ENCODE peak calls at places on chromosomes 7 and 10, in six cellular contexts. One of them, this sample, is unnamed.

GRCh38 chr7:83633516-83633915 is 15.4 kb downstream of the SEMA3E start:
- DNase-seq in K562: no peak
- DNase-seq in A549: no peak
- DNase-seq in GM12878: no peak
- DNase-seq in endothelial cell of umbilical vein: no peak
- DNase-seq in HepG2: no peak
- DNase-seq in this sample: no peak

GRCh38 chr7:43799605-43800004 is 41.1 kb downstream of the BLVRA start:
- DNase-seq in K562: no peak
- DNase-seq in A549: peak; percentile 23
- DNase-seq in GM12878: no peak
- DNase-seq in endothelial cell of umbilical vein: no peak
- DNase-seq in HepG2: peak; percentile 45
- DNase-seq in this sample: no peak

GRCh38 chr7:16136896-16137295 is 284.4 kb downstream of the CRPPA start:
- DNase-seq in K562: no peak
- DNase-seq in A549: no peak
- DNase-seq in GM12878: no peak
- DNase-seq in endothelial cell of umbilical vein: no peak
- DNase-seq in HepG2: no peak
- DNase-seq in this sample: no peak

GRCh38 chr10:31101123-31101522 is 69.5 kb upstream of the ZNF438 start:
- DNase-seq in K562: no peak
- DNase-seq in A549: peak; percentile 53
- DNase-seq in GM12878: peak; percentile 59
- DNase-seq in endothelial cell of umbilical vein: peak; percentile 77
- DNase-seq in HepG2: no peak
- DNase-seq in this sample: peak; percentile 43

GRCh38 chr7:127983804-127984332 is 47.4 kb downstream of the LRRC4 start:
- DNase-seq in K562: peak; percentile 69
- DNase-seq in A549: no peak
- DNase-seq in GM12878: no peak
- DNase-seq in endothelial cell of umbilical vein: peak; percentile 45
- DNase-seq in HepG2: peak; percentile 14
- DNase-seq in this sample: no peak

GRCh38 chr10:3294919-3295318 is 122.3 kb upstream of the PITRM1 start:
- DNase-seq in K562: no peak
- DNase-seq in A549: peak; percentile 59
- DNase-seq in GM12878: no peak
- DNase-seq in endothelial cell of umbilical vein: no peak
- DNase-seq in HepG2: peak; percentile 26
- DNase-seq in this sample: no peak

GRCh38 chr7:13181221-13181620 is 493.8 kb downstream of the ARL4A start:
- DNase-seq in K562: no peak
- DNase-seq in A549: peak; percentile 2
- DNase-seq in GM12878: no peak
- DNase-seq in endothelial cell of umbilical vein: no peak
- DNase-seq in HepG2: no peak
- DNase-seq in this sample: no peak

GRCh38 chr10:102645388-102645740 is 1.1 kb downstream of the TRIM8 start:
- DNase-seq in K562: no peak
- DNase-seq in A549: peak; percentile 74
- DNase-seq in GM12878: no peak
- DNase-seq in endothelial cell of umbilical vein: peak; percentile 85
- DNase-seq in HepG2: peak; percentile 79
- DNase-seq in this sample: peak; percentile 86

GRCh38 chr7:113087278-113087998 is 811 bp upstream of the GPR85 start:
- DNase-seq in K562: peak; percentile 96
- DNase-seq in A549: peak; percentile 10
- DNase-seq in GM12878: no peak
- DNase-seq in endothelial cell of umbilical vein: peak; percentile 81
- DNase-seq in HepG2: peak; percentile 1
- DNase-seq in this sample: peak; percentile 94

GRCh38 chr7:68155676-68156075 is 1159.0 kb downstream of the TYW1 start:
- DNase-seq in K562: no peak
- DNase-seq in A549: no peak
- DNase-seq in GM12878: no peak
- DNase-seq in endothelial cell of umbilical vein: no peak
- DNase-seq in HepG2: no peak
- DNase-seq in this sample: no peak

GRCh38 chr7:2037805-2038635 is 194.7 kb downstream of the MAD1L1 start:
- DNase-seq in K562: no peak
- DNase-seq in A549: no peak
- DNase-seq in GM12878: peak; percentile 43
- DNase-seq in endothelial cell of umbilical vein: peak; percentile 44
- DNase-seq in HepG2: no peak
- DNase-seq in this sample: no peak

GRCh38 chr7:24435002-24435401 is 138.2 kb upstream of the PALS2 start:
- DNase-seq in K562: no peak
- DNase-seq in A549: no peak
- DNase-seq in GM12878: no peak
- DNase-seq in endothelial cell of umbilical vein: no peak
- DNase-seq in HepG2: no peak
- DNase-seq in this sample: peak; percentile 9

GRCh38 chr7:831596-832291 is 532 bp upstream of the SUN1 start:
- DNase-seq in K562: peak; percentile 71
- DNase-seq in A549: peak; percentile 73
- DNase-seq in GM12878: peak; percentile 64
- DNase-seq in endothelial cell of umbilical vein: peak; percentile 93
- DNase-seq in HepG2: peak; percentile 35
- DNase-seq in this sample: peak; percentile 46

GRCh38 chr7:53003653-53004445 is 31.6 kb upstream of the POM121L12 start:
- DNase-seq in K562: no peak
- DNase-seq in A549: no peak
- DNase-seq in GM12878: no peak
- DNase-seq in endothelial cell of umbilical vein: no peak
- DNase-seq in HepG2: no peak
- DNase-seq in this sample: no peak

DNA sequence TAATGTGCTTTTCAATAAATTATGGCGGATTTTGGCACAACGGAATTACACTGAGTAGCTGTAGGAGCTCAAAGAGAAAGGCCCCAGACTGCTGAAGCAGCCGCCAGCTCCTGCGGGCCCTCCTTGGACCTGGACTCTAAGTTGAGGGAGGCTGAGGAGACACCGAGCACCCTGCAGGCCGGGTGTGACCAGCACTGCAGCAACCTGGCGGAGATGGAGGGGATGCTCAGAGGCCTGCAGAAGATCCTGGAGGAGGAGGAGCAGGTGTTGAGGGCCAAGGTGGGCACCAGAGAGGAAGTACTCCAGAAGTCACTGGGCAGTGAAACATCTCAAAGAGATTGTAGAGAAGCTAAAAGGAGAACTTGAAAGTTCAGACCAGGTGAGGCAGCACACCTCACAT is 33.0 kb upstream of the POM121L12 start:
- DNase-seq in K562: no peak
- DNase-seq in A549: no peak
- DNase-seq in GM12878: no peak
- DNase-seq in endothelial cell of umbilical vein: no peak
- DNase-seq in HepG2: no peak
- DNase-seq in this sample: no peak
- TF ChIP-seq CTCF in K562: no peak
- TF ChIP-seq CTCF in A549: no peak
- TF ChIP-seq CTCF in GM12878: no peak
- TF ChIP-seq CTCF in endothelial cell of umbilical vein: no peak
- TF ChIP-seq CTCF in HepG2: no peak
- TF ChIP-seq CTCF in this sample: no peak

DNA sequence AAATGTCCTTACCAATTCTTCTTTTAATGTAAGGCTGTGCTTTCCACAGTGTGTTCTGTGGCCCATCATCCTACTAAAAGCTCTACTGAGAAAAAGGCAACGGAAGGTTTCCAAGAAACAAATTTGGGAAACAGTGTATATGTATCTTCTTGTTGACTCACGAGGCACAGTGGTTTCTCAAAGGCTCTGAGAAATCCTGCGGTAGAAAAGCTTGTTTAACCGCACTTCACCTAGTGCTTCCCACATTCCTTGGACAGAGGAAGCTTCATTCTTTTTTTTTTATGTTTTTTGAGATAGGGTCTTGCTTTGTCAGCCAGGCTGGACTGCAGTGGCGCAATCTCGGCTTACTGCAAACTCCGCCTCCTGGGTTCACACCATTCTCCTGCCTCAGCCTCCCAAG is 84.5 kb downstream of the TACC2 start:
- DNase-seq in K562: no peak
- DNase-seq in A549: no peak
- DNase-seq in GM12878: no peak
- DNase-seq in endothelial cell of umbilical vein: no peak
- DNase-seq in HepG2: no peak
- DNase-seq in this sample: no peak
- TF ChIP-seq MYC in K562: no peak
- TF ChIP-seq MYC in A549: no peak
- TF ChIP-seq MYC in GM12878: no peak
- TF ChIP-seq MYC in endothelial cell of umbilical vein: no peak
- TF ChIP-seq MYC in HepG2: no peak
- TF ChIP-seq MYC in this sample: no peak

DNA sequence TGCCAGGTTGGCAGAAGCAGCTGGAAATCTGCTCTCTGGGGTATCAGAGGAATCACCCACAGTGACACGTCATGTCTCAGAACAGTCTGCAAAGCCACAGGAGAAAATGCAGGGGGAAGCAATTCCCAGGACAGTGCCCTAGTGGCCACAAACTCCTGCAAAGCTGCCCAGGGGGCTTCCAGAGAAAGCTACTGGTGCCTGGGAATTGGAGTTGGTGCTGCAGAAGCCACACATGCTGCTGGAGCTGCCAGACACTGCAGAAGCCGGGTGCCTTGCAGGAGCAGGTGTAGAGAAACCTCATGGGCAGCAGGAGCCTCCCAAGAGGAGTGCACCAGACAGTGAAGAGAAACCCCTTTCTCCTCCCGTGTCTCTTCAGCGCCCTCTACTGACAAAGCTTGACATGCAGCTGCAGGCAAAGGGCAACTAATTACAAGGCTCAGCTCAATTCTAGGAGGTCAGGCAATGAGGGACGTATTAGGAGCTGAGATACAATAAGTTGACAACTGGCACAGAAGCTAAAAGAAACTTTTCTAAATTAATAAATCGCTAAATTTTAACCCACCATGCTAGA is 30.2 kb upstream of the NUB1 start:
- DNase-seq in K562: peak; percentile 54
- DNase-seq in A549: peak; percentile 58
- DNase-seq in GM12878: no peak
- DNase-seq in endothelial cell of umbilical vein: no peak
- DNase-seq in HepG2: peak; percentile 45
- DNase-seq in this sample: peak; percentile 72
- TF ChIP-seq CTCF in K562: peak; percentile 84
- TF ChIP-seq CTCF in A549: no peak
- TF ChIP-seq CTCF in GM12878: peak; percentile 44
- TF ChIP-seq CTCF in endothelial cell of umbilical vein: peak; percentile 17
- TF ChIP-seq CTCF in HepG2: peak; percentile 69
- TF ChIP-seq CTCF in this sample: peak; percentile 78

GRCh38 chr10:88954458-88955083 is 2.0 kb upstream of the ACTA2 start:
- DNase-seq in K562: no peak
- DNase-seq in A549: no peak
- DNase-seq in GM12878: no peak
- DNase-seq in endothelial cell of umbilical vein: no peak
- DNase-seq in HepG2: no peak
- DNase-seq in this sample: no peak

GRCh38 chr10:88953662-88954061 is 1.1 kb upstream of the ACTA2 start:
- DNase-seq in K562: no peak
- DNase-seq in A549: no peak
- DNase-seq in GM12878: no peak
- DNase-seq in endothelial cell of umbilical vein: no peak
- DNase-seq in HepG2: no peak
- DNase-seq in this sample: peak; percentile 37

GRCh38 chr10:88949912-88950664 is 2.5 kb downstream of the ACTA2 start:
- DNase-seq in K562: no peak
- DNase-seq in A549: no peak
- DNase-seq in GM12878: no peak
- DNase-seq in endothelial cell of umbilical vein: peak; percentile 13
- DNase-seq in HepG2: no peak
- DNase-seq in this sample: peak; percentile 36

GRCh38 chr10:88949051-88949450 is 3.5 kb downstream of the ACTA2 start:
- DNase-seq in K562: no peak
- DNase-seq in A549: no peak
- DNase-seq in GM12878: no peak
- DNase-seq in endothelial cell of umbilical vein: no peak
- DNase-seq in HepG2: no peak
- DNase-seq in this sample: no peak

GRCh38 chr10:88952647-88953111 is at the start of gene ACTA2:
- DNase-seq in K562: no peak
- DNase-seq in A549: no peak
- DNase-seq in GM12878: no peak
- DNase-seq in endothelial cell of umbilical vein: no peak
- DNase-seq in HepG2: no peak
- DNase-seq in this sample: no peak
- TF ChIP-seq MYC in K562: no peak
- TF ChIP-seq MYC in A549: no peak
- TF ChIP-seq MYC in GM12878: no peak
- TF ChIP-seq MYC in endothelial cell of umbilical vein: no peak
- TF ChIP-seq MYC in HepG2: no peak
- TF ChIP-seq MYC in this sample: no peak

This sample was measured in NB4.